ENCODE peak calls at places on chromosomes 11 and 22, in six cellular contexts. M, T, O, Y, J and V are unnamed samples.

GRCh38 chr11:48307760-48308386 is 1.9 kb downstream of the OR4S1 start:
- DNase-seq in M (peak), T (no peak), O (peak), Y (no peak), J (peak), V (peak)

GRCh38 chr11:83819936-83820549 is 533.9 kb upstream of the CCDC90B start:
- DNase-seq in M (no peak), T (no peak), O (peak), Y (no peak), J (peak), V (peak)

GRCh38 chr22:35611891-35612576 is 5.1 kb downstream of the MB start:
- DNase-seq in M (no peak), T (no peak), O (no peak), Y (peak), J (no peak), V (no peak)

GRCh38 chr11:79100093-79100704 is 340.6 kb downstream of the TENM4 start:
- DNase-seq in M (peak), T (no peak), O (peak), Y (no peak), J (peak), V (peak)

GRCh38 chr22:21623402-21623970 is 6.3 kb downstream of the YDJC start:
- DNase-seq in M (no peak), T (no peak), O (no peak), Y (no peak), J (no peak), V (no peak)

GRCh38 chr11:13450832-13451397 is 12.1 kb downstream of the BTBD10 start:
- DNase-seq in M (no peak), T (no peak), O (no peak), Y (no peak), J (no peak), V (no peak)

GRCh38 chr22:44667829-44668189 is 34.2 kb upstream of the PRR5 start:
- DNase-seq in M (peak), T (no peak), O (no peak), Y (peak), J (no peak), V (no peak)

GRCh38 chr22:23151827-23152226 is 6.5 kb downstream of the RAB36 start:
- DNase-seq in M (no peak), T (no peak), O (no peak), Y (peak), J (no peak), V (no peak)

GRCh38 chr22:23693979-23694680 is 3.3 kb downstream of the RGL4 start:
- DNase-seq in M (no peak), T (no peak), O (no peak), Y (peak), J (no peak), V (no peak)

GRCh38 chr11:35138949-35139881 is at the start of gene CD44:
- DNase-seq in M (peak), T (peak), O (peak), Y (peak), J (peak), V (peak)

GRCh38 chr11:1574256-1575242 is 2.5 kb upstream of the DUSP8 start:
- DNase-seq in M (peak), T (no peak), O (no peak), Y (peak), J (peak), V (peak)

GRCh38 chr11:32108576-32108975 is 17.7 kb downstream of the RCN1 start:
- DNase-seq in M (no peak), T (no peak), O (no peak), Y (no peak), J (no peak), V (no peak)

GRCh38 chr11:130128626-130129025 is 31.0 kb upstream of the ST14 start:
- DNase-seq in M (peak), T (no peak), O (no peak), Y (no peak), J (no peak), V (no peak)

GRCh38 chr22:22210375-22210774 is 34.2 kb upstream of the VPREB1 start:
- DNase-seq in M (no peak), T (no peak), O (peak), Y (peak), J (peak), V (peak)

GRCh38 chr11:47201015-47201414 is 13.8 kb upstream of the DDB2 start:
- DNase-seq in M (no peak), T (no peak), O (no peak), Y (no peak), J (no peak), V (no peak)

GRCh38 chr11:7536102-7536501 is 22.3 kb downstream of the PPFIBP2 start:
- DNase-seq in M (peak), T (no peak), O (no peak), Y (no peak), J (no peak), V (no peak)

GRCh38 chr11:11252403-11252802 is 100.6 kb downstream of the CSNK2A3 start:
- DNase-seq in M (peak), T (no peak), O (no peak), Y (no peak), J (no peak), V (no peak)

GRCh38 chr11:444397-445144 is 2.8 kb upstream of the ANO9 start:
- DNase-seq in M (no peak), T (no peak), O (peak), Y (peak), J (peak), V (peak)

GRCh38 chr11:112806256-112806655 is 155.0 kb upstream of the NCAM1 start:
- DNase-seq in M (no peak), T (no peak), O (no peak), Y (no peak), J (no peak), V (no peak)

GRCh38 chr22:38554281-38554680 is 15.7 kb downstream of the DMC1 start:
- DNase-seq in M (no peak), T (no peak), O (peak), Y (no peak), J (peak), V (no peak)

GRCh38 chr11:128055576-128056217 is 531.7 kb downstream of the ETS1 start:
- DNase-seq in M (no peak), T (no peak), O (no peak), Y (no peak), J (no peak), V (no peak)

GRCh38 chr11:34809191-34810106 is 106.7 kb downstream of the APIP start:
- DNase-seq in M (no peak), T (no peak), O (no peak), Y (no peak), J (peak), V (peak)

GRCh38 chr11:10349806-10350205 is 44.9 kb downstream of the ADM start:
- DNase-seq in M (no peak), T (no peak), O (no peak), Y (no peak), J (no peak), V (no peak)

GRCh38 chr11:6022954-6023353 is 7.6 kb downstream of the OR56A1 start:
- DNase-seq in M (peak), T (no peak), O (peak), Y (no peak), J (peak), V (peak)

GRCh38 chr11:117703209-117703608 is 93.8 kb downstream of the DSCAML1 start:
- DNase-seq in M (peak), T (no peak), O (no peak), Y (no peak), J (no peak), V (no peak)

GRCh38 chr22:44683881-44684280 is 18.1 kb upstream of the PRR5 start:
- DNase-seq in M (no peak), T (no peak), O (no peak), Y (no peak), J (no peak), V (no peak)

GRCh38 chr11:65639623-65640482 is 2.0 kb downstream of the SIPA1 start:
- DNase-seq in M (no peak), T (peak), O (no peak), Y (peak), J (no peak), V (no peak)

GRCh38 chr11:88179141-88179540 is 3.9 kb upstream of the RAB38 start:
- DNase-seq in M (no peak), T (no peak), O (peak), Y (no peak), J (no peak), V (peak)

GRCh38 chr22:29136715-29137700 is 64.2 kb downstream of the KREMEN1 start:
- DNase-seq in M (no peak), T (no peak), O (no peak), Y (no peak), J (no peak), V (no peak)

GRCh38 chr11:115736146-115736545 is 231.9 kb upstream of the CADM1 start:
- DNase-seq in M (no peak), T (no peak), O (no peak), Y (no peak), J (no peak), V (no peak)

GRCh38 chr11:35102267-35102666 is 36.7 kb upstream of the CD44 start:
- DNase-seq in M (no peak), T (no peak), O (no peak), Y (no peak), J (peak), V (no peak)

GRCh38 chr11:128235958-128236357 is 351.4 kb downstream of the ETS1 start:
- DNase-seq in M (no peak), T (no peak), O (peak), Y (no peak), J (peak), V (peak)

GRCh38 chr11:72228229-72228843 is 3.8 kb downstream of the INPPL1 start:
- DNase-seq in M (peak), T (no peak), O (no peak), Y (peak), J (peak), V (no peak)

GRCh38 chr11:75583710-75584658 is 21.9 kb downstream of the SERPINH1 start:
- DNase-seq in M (peak), T (no peak), O (peak), Y (peak), J (peak), V (peak)

GRCh38 chr22:42353883-42354727 is 78.1 kb downstream of the NFAM1 start:
- DNase-seq in M (peak), T (no peak), O (no peak), Y (no peak), J (no peak), V (no peak)

GRCh38 chr11:65563606-65564005 is 5.4 kb upstream of the LTBP3 start:
- DNase-seq in M (no peak), T (no peak), O (no peak), Y (no peak), J (no peak), V (no peak)

GRCh38 chr11:91846664-91847063 is 378.0 kb upstream of the FAT3 start:
- DNase-seq in M (no peak), T (no peak), O (no peak), Y (no peak), J (no peak), V (no peak)

GRCh38 chr11:133531450-133531849 is 851 bp downstream of the OPCML start:
- DNase-seq in M (peak), T (no peak), O (no peak), Y (no peak), J (no peak), V (no peak)
- H3K4me3 ChIP-seq in M (peak), T (no peak), O (no peak), Y (no peak), J (no peak), V (no peak)

DNA sequence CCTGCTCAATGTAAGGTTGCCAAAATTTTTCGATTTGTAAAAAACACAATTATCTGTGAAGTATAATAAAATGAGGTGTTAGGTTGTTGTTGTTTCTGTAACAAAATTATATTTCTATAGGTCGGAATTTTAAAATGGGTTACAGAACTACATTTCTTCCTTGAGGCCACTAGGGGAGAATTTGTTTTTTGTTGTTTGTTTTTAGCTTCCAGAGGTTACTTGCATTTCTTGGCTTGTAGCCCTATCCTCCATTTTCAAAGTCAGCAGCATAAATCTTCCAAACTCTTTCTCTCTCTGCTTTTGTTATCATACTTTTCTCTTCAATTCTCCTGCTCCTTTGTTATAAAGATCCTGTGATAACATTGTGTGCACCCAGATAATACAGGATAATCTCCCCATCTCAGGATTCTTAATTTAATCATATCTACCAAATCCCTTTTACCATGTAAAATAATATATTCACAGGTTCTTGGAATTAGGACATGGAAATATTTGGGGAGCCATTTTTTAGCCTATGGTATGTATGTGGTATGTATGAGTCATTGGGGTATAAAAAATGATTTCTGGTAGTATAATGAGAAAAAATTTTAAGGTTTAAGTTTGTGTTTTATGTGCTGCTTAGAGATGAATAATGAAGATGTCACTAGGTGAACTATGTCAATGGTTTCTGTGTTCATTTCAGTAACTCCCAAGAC is 9.4 kb upstream of the PATL1 start:
- DNase-seq in M (no peak), T (no peak), O (no peak), Y (no peak), J (no peak), V (peak)
- TF ChIP-seq CTCF in M (peak), T (no peak), O (no peak), Y (no peak), J (peak), V (peak)

GRCh38 chr11:67409261-67409666 is 5.4 kb downstream of the TBC1D10C start:
- DNase-seq in M (no peak), T (no peak), O (no peak), Y (peak), J (no peak), V (no peak)
- H3K4me3 ChIP-seq in M (no peak), T (peak), O (no peak), Y (no peak), J (no peak), V (no peak)

DNA sequence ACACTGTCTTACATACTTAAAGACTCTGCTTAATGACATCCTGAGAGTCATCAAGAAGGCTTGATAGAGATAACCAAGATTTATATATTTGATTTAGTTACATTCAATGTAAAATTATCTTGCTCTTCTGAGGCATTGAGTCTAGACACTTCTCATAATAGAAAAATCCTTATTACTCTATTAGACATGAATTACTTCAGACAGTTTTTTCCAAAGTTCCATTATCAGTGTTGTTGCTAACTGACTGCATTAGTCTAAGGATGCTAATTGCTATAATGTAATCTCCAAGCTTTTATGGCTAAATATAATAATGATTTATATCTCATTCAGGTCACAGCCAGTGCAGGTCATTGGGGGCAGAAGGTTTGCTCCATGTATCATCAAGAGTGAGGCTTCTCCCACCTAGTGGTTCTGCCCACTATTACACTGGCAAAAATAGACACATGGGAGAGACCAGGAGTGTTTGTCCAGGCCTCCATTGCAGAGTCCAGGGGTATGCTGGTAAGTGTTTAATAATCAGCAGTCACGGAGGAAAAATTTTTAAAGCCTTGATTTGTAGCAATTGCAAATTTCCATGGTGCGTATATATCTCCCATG is 377.2 kb upstream of the DDI1 start:
- DNase-seq in M (peak), T (no peak), O (no peak), Y (no peak), J (no peak), V (peak)
- TF ChIP-seq CTCF in M (peak), T (no peak), O (peak), Y (no peak), J (peak), V (peak)

GRCh38 chr11:121656333-121657090 is 203.7 kb upstream of the SORL1-AS1 start:
- DNase-seq in M (no peak), T (no peak), O (no peak), Y (peak), J (no peak), V (no peak)
- H3K4me3 ChIP-seq in M (no peak), T (peak), O (no peak), Y (peak), J (peak), V (no peak)

GRCh38 chr11:43557553-43558031 is 122.9 kb upstream of the HSD17B12 start:
- DNase-seq in M (peak), T (no peak), O (no peak), Y (no peak), J (peak), V (peak)
- TF ChIP-seq CTCF in M (peak), T (no peak), O (peak), Y (no peak), J (peak), V (peak)

GRCh38 chr11:18319914-18320313 is 2.0 kb downstream of the HPS5 start:
- DNase-seq in M (no peak), T (no peak), O (no peak), Y (no peak), J (no peak), V (no peak)
- H3K4me3 ChIP-seq in M (peak), T (no peak), O (no peak), Y (no peak), J (no peak), V (no peak)